ENCODE peak calls at places on chromosomes 7 and 10, in seven cellular contexts. P is HCT116, B is SK-N-SH, F is GM12878, Y is HepG2, X is K562, E is H1. U is an unnamed sample.

GRCh38 chr10:114471906-114472873 is 67.9 kb upstream of the AFAP1L2 start:
- DNase-seq in P (no peak), B (no peak), F (no peak), Y (peak), X (no peak), E (peak), U (no peak)

GRCh38 chr7:69189406-69189805 is 408.9 kb upstream of the AUTS2 start:
- DNase-seq in P (no peak), B (no peak), F (no peak), Y (no peak), X (no peak), E (no peak), U (no peak)

GRCh38 chr10:114023198-114023597 is 20.5 kb upstream of the ADRB1 start:
- DNase-seq in P (no peak), B (no peak), F (no peak), Y (no peak), X (no peak), E (no peak), U (no peak)

GRCh38 chr7:42733040-42733439 is 178.8 kb downstream of the C7orf25 start:
- DNase-seq in P (no peak), B (no peak), F (no peak), Y (no peak), X (no peak), E (no peak), U (no peak)

GRCh38 chr10:71840177-71840711 is 10.8 kb downstream of the PSAP start:
- DNase-seq in P (no peak), B (peak), F (no peak), Y (no peak), X (peak), E (peak), U (no peak)

GRCh38 chr7:130982160-130982638 is 248.2 kb upstream of the KLF14 start:
- DNase-seq in P (no peak), B (peak), F (no peak), Y (peak), X (peak), E (no peak), U (no peak)

GRCh38 chr10:28668363-28669226 is 8.7 kb upstream of the BAMBI start:
- DNase-seq in P (no peak), B (peak), F (no peak), Y (no peak), X (peak), E (peak), U (peak)

GRCh38 chr10:86642499-86642898 is 11.8 kb upstream of the OPN4 start:
- DNase-seq in P (no peak), B (peak), F (no peak), Y (no peak), X (peak), E (no peak), U (peak)

GRCh38 chr7:51366930-51367613 is 50.5 kb upstream of the COBL start:
- DNase-seq in P (no peak), B (peak), F (no peak), Y (peak), X (peak), E (peak), U (peak)

GRCh38 chr10:28910960-28911359 is 233.6 kb downstream of the BAMBI start:
- DNase-seq in P (no peak), B (no peak), F (no peak), Y (no peak), X (no peak), E (no peak), U (no peak)

GRCh38 chr7:79608005-79608404 is 154.5 kb upstream of the MAGI2 start:
- DNase-seq in P (no peak), B (no peak), F (no peak), Y (peak), X (no peak), E (no peak), U (no peak)

GRCh38 chr10:73910764-73911552 is at the start of gene PLAU:
- DNase-seq in P (no peak), B (peak), F (no peak), Y (no peak), X (peak), E (peak), U (peak)

GRCh38 chr7:1819258-1819841 is 149.3 kb downstream of the ELFN1 start:
- DNase-seq in P (no peak), B (no peak), F (no peak), Y (no peak), X (no peak), E (peak), U (no peak)

GRCh38 chr7:151207796-151208195 is 2.5 kb downstream of the H2BK1 start:
- DNase-seq in P (no peak), B (no peak), F (no peak), Y (no peak), X (no peak), E (no peak), U (no peak)

GRCh38 chr7:132666076-132666775 is 90.0 kb upstream of the PLXNA4 start:
- DNase-seq in P (no peak), B (no peak), F (no peak), Y (no peak), X (no peak), E (no peak), U (no peak)

GRCh38 chr7:44292876-44293560 is 32.4 kb downstream of the CAMK2B start:
- DNase-seq in P (no peak), B (no peak), F (no peak), Y (no peak), X (no peak), E (peak), U (no peak)

GRCh38 chr10:70162892-70163201 is 7.5 kb downstream of the SAR1A start:
- DNase-seq in P (no peak), B (no peak), F (peak), Y (no peak), X (no peak), E (no peak), U (no peak)

GRCh38 chr10:43292745-43293676 is 26.1 kb upstream of the RASGEF1A start:
- DNase-seq in P (peak), B (peak), F (no peak), Y (peak), X (peak), E (no peak), U (peak)

GRCh38 chr7:98562336-98563182 is 54.5 kb upstream of the NPTX2 start:
- DNase-seq in P (no peak), B (peak), F (no peak), Y (no peak), X (no peak), E (no peak), U (no peak)

GRCh38 chr7:140121321-140121720 is 55.5 kb downstream of the KDM7A start:
- DNase-seq in P (no peak), B (no peak), F (no peak), Y (no peak), X (no peak), E (no peak), U (no peak)

GRCh38 chr10:79219276-79219957 is 127.9 kb upstream of the PPIF start:
- DNase-seq in P (no peak), B (no peak), F (no peak), Y (no peak), X (no peak), E (no peak), U (no peak)

GRCh38 chr7:50687096-50687495 is 95.6 kb downstream of the GRB10 start:
- DNase-seq in P (no peak), B (no peak), F (no peak), Y (no peak), X (no peak), E (no peak), U (no peak)

GRCh38 chr7:141698247-141699015 is 3.5 kb downstream of the DENND11 start:
- DNase-seq in P (no peak), B (no peak), F (peak), Y (no peak), X (no peak), E (no peak), U (peak)

GRCh38 chr10:119028900-119029612 is 458 bp upstream of the NANOS1 start:
- DNase-seq in P (peak), B (peak), F (peak), Y (peak), X (peak), E (peak), U (peak)

GRCh38 chr7:16660702-16661464 is 14.9 kb downstream of the BZW2 start:
- DNase-seq in P (no peak), B (no peak), F (no peak), Y (peak), X (peak), E (no peak), U (no peak)

GRCh38 chr7:52779004-52779403 is 256.4 kb upstream of the POM121L12 start:
- DNase-seq in P (no peak), B (no peak), F (no peak), Y (no peak), X (no peak), E (no peak), U (no peak)

GRCh38 chr7:82945480-82945879 is 217.2 kb downstream of the PCLO start:
- DNase-seq in P (no peak), B (no peak), F (no peak), Y (no peak), X (no peak), E (no peak), U (no peak)

GRCh38 chr7:156051884-156052283 is 239.6 kb upstream of the SHH start:
- DNase-seq in P (no peak), B (no peak), F (no peak), Y (no peak), X (no peak), E (no peak), U (no peak)

GRCh38 chr7:142718314-142718713 is 31.0 kb upstream of the PRSS1 start:
- DNase-seq in P (no peak), B (no peak), F (no peak), Y (no peak), X (no peak), E (no peak), U (no peak)
- TF ChIP-seq JUND in P (no peak), B (no peak), F (no peak), Y (no peak), X (no peak), E (no peak), U (no peak)

DNA sequence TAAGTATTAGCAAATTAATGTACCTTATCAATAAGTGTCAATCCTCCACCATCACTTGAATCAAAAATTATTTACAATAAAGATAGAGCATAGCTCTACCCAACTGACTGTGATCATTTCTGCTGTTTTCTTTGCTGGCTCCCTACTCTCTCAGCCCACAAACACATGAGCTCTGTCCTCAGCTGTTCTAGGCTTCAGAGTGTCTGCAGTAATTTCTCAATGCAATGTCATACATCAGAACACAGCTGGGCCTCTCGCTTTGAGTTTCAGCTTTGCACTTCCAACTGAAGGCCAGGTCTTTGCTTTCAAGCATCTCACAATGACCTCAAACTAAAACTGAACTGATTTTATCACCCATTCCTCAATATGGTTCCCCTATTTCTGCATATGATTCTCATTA is 55.7 kb downstream of the RNF133 start:
- DNase-seq in P (no peak), B (no peak), F (no peak), Y (no peak), X (no peak), E (no peak), U (no peak)
- TF ChIP-seq JUND in P (no peak), B (no peak), F (no peak), Y (no peak), X (no peak), E (no peak), U (no peak)

GRCh38 chr7:26101471-26102151 is 50.4 kb upstream of the NFE2L3 start:
- DNase-seq in P (no peak), B (no peak), F (no peak), Y (peak), X (no peak), E (peak), U (no peak)
- TF ChIP-seq JUND in P (no peak), B (no peak), F (no peak), Y (no peak), X (no peak), E (no peak), U (no peak)

DNA sequence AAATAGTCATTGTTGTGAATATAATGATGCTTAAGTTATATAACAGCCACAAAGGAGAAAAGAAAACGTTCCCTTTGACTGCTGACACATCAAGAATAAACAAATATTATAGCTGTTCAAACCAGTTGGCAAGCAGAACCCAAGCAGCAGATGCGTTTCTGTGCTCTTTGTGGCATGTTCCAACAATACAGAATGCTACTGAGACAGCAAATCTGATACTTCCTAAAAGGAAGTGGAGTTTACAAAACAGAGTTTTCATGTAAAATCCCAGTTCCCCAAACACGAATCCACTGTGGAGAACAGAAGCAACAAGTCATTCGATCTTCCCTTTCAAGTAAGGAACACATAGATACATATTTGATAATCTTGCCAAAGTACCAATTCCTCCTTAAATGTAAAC is 170.9 kb upstream of the ASAH2 start:
- DNase-seq in P (no peak), B (no peak), F (no peak), Y (no peak), X (no peak), E (no peak), U (no peak)
- TF ChIP-seq JUND in P (no peak), B (no peak), F (no peak), Y (no peak), X (no peak), E (no peak), U (no peak)

GRCh38 chr7:157483971-157484410 is 147.2 kb downstream of the DNAJB6 start:
- DNase-seq in P (no peak), B (no peak), F (no peak), Y (no peak), X (no peak), E (peak), U (no peak)
- TF ChIP-seq JUND in P (no peak), B (no peak), F (no peak), Y (no peak), X (no peak), E (no peak), U (no peak)

GRCh38 chr7:84631913-84632312 is 437.3 kb upstream of the SEMA3A start:
- DNase-seq in P (no peak), B (no peak), F (no peak), Y (no peak), X (no peak), E (no peak), U (no peak)

GRCh38 chr7:84638339-84638697 is 443.7 kb upstream of the SEMA3A start:
- DNase-seq in P (no peak), B (peak), F (no peak), Y (no peak), X (no peak), E (no peak), U (no peak)

GRCh38 chr7:84642611-84643010 is 448.0 kb upstream of the SEMA3A start:
- DNase-seq in P (no peak), B (peak), F (no peak), Y (no peak), X (no peak), E (no peak), U (no peak)

GRCh38 chr7:84640637-84641036 is 446.0 kb upstream of the SEMA3A start:
- DNase-seq in P (no peak), B (no peak), F (no peak), Y (no peak), X (no peak), E (no peak), U (no peak)

GRCh38 chr7:84637568-84638338 is 443.2 kb upstream of the SEMA3A start:
- DNase-seq in P (no peak), B (no peak), F (no peak), Y (no peak), X (no peak), E (no peak), U (peak)
- TF ChIP-seq JUND in P (no peak), B (peak), F (no peak), Y (no peak), X (no peak), E (no peak), U (no peak)

GRCh38 chr10:3926268-3926667 is 141.3 kb upstream of the KLF6 start:
- DNase-seq in P (no peak), B (no peak), F (no peak), Y (no peak), X (no peak), E (no peak), U (no peak)
- TF ChIP-seq JUND in P (no peak), B (no peak), F (no peak), Y (no peak), X (no peak), E (no peak), U (no peak)

GRCh38 chr7:33998487-33998886 is 93.1 kb downstream of the BMPER start:
- DNase-seq in P (no peak), B (no peak), F (no peak), Y (peak), X (no peak), E (no peak), U (no peak)
- TF ChIP-seq JUND in P (no peak), B (no peak), F (no peak), Y (no peak), X (no peak), E (no peak), U (no peak)

GRCh38 chr7:73522081-73522818 is at the start of gene BAZ1B:
- DNase-seq in P (peak), B (peak), F (peak), Y (peak), X (peak), E (peak), U (peak)

GRCh38 chr7:73518470-73518869 is 3.6 kb downstream of the BAZ1B start:
- DNase-seq in P (no peak), B (no peak), F (no peak), Y (no peak), X (no peak), E (no peak), U (no peak)

GRCh38 chr7:73521636-73522080 is 435 bp downstream of the BAZ1B start:
- DNase-seq in P (no peak), B (peak), F (no peak), Y (peak), X (peak), E (peak), U (peak)

GRCh38 chr7:73519867-73520672 is 2.0 kb downstream of the BAZ1B start:
- DNase-seq in P (no peak), B (no peak), F (no peak), Y (peak), X (peak), E (no peak), U (peak)

GRCh38 chr7:73520673-73521635 is 1.1 kb downstream of the BAZ1B start:
- DNase-seq in P (no peak), B (peak), F (no peak), Y (no peak), X (peak), E (no peak), U (peak)
- TF ChIP-seq JUND in P (no peak), B (no peak), F (no peak), Y (no peak), X (no peak), E (no peak), U (no peak)

U was measured in T47D.